ENCODE peak calls at places on chromosomes 16 and 17, in seven cellular contexts. Z is stimulated activated CD8-positive, alpha-beta memory T cell treated with anti-CD3 and anti-CD28 coated beads, Interleukin-4, amount 100 ng/mL, for 24 hours; W is NCI-H82; M is AG20443; N is NT2/D1; E is stimulated activated CD4-positive, alpha-beta T cell treated with anti-CD3 and anti-CD28 coated beads, Interleukin-2, amount 100 ng/mL, for 24 hours; S is kidney glomerular epithelial cell. D is an unnamed sample.

GRCh38 chr16:77652399-77652798 is 69.9 kb upstream of the NUDT7 start:
- DNase-seq in Z (no peak), W (no peak), M (no peak), N (no peak), E (no peak), S (no peak), D (no peak)

GRCh38 chr16:88456356-88457292 is 3.5 kb downstream of the ZFPM1 start:
- DNase-seq in Z (peak; percentile 68), W (no peak), M (no peak), N (no peak), E (peak; percentile 79), S (no peak), D (no peak)

GRCh38 chr16:31335431-31335830 is 19.5 kb upstream of the ITGAX start:
- DNase-seq in Z (no peak), W (no peak), M (no peak), N (no peak), E (no peak), S (no peak), D (no peak)

GRCh38 chr17:50817838-50818237 is 17.5 kb upstream of the WFIKKN2 start:
- DNase-seq in Z (no peak), W (no peak), M (no peak), N (no peak), E (no peak), S (peak; percentile 35), D (no peak)

GRCh38 chr17:71438631-71439146 is 682.1 kb upstream of the SOX9 start:
- DNase-seq in Z (no peak), W (no peak), M (peak; percentile 79), N (no peak), E (no peak), S (peak; percentile 94), D (no peak)

GRCh38 chr16:67173323-67173722 is 3.0 kb downstream of the NOL3 start:
- DNase-seq in Z (no peak), W (no peak), M (no peak), N (no peak), E (no peak), S (no peak), D (no peak)

GRCh38 chr16:24609740-24610420 is 70.5 kb downstream of the RBBP6 start:
- DNase-seq in Z (no peak), W (peak; percentile 96), M (peak; percentile 72), N (peak; percentile 59), E (peak; percentile 31), S (peak; percentile 24), D (peak; percentile 77)

GRCh38 chr16:85381738-85382592 is 231.2 kb upstream of the GSE1 start:
- DNase-seq in Z (no peak), W (no peak), M (no peak), N (no peak), E (no peak), S (peak; percentile 74), D (no peak)

GRCh38 chr17:8893621-8894020 is 26.1 kb upstream of the PIK3R6 start:
- DNase-seq in Z (no peak), W (no peak), M (no peak), N (no peak), E (no peak), S (no peak), D (no peak)

GRCh38 chr17:75010683-75011406 is 1.6 kb upstream of the MRPL58 start:
- DNase-seq in Z (no peak), W (peak; percentile 96), M (peak; percentile 29), N (no peak), E (no peak), S (peak; percentile 15), D (no peak)

GRCh38 chr17:61593404-61593803 is 2.4 kb upstream of the NACA2 start:
- DNase-seq in Z (no peak), W (no peak), M (peak; percentile 44), N (no peak), E (no peak), S (no peak), D (no peak)

GRCh38 chr16:27429330-27429871 is 27.4 kb downstream of the IL21R start:
- DNase-seq in Z (no peak), W (no peak), M (no peak), N (no peak), E (no peak), S (no peak), D (no peak)

GRCh38 chr16:50816901-50817555 is 75.1 kb downstream of the CYLD start:
- DNase-seq in Z (no peak), W (no peak), M (no peak), N (no peak), E (no peak), S (no peak), D (no peak)

GRCh38 chr17:58315281-58315711 is 13.3 kb downstream of the TSPOAP1 start:
- DNase-seq in Z (no peak), W (no peak), M (no peak), N (no peak), E (peak; percentile 11), S (no peak), D (no peak)